ENCODE peak calls at places on chromosome 13, in nine cellular contexts. U is AG10803, M is epithelial cell of esophagus, E is lower leg skin, H is thoracic aorta, Y is A673, Q is Caco-2, K is nephron progenitor cell, O is left lung. R is an unnamed sample.

GRCh38 chr13:65401315-65401714 is 1828.8 kb downstream of the PCDH9 start:
- DNase-seq in Y (no peak), U (no peak), H (no peak), O (no peak), M (no peak), K (no peak), Q (no peak), E (no peak), R (no peak)

GRCh38 chr13:27918918-27919255 is 913 bp upstream of the PDX1 start:
- DNase-seq in U (no peak), K (no peak), M (no peak), O (no peak), Q (no peak), H (no peak), E (no peak), Y (no peak), R (no peak)

GRCh38 chr13:32549788-32550187 is 11.2 kb upstream of the N4BP2L2 start:
- DNase-seq in Q (no peak), K (no peak), Y (no peak), O (no peak), M (no peak), U (no peak), E (no peak), H (no peak), R (no peak)

GRCh38 chr13:44578064-44578394 is 1.9 kb upstream of the TSC22D1 start:
- DNase-seq in H (no peak), E (no peak), M (no peak), U (peak), Q (peak), K (no peak), Y (no peak), O (no peak), R (no peak)

GRCh38 chr13:30355405-30355741 is 48.0 kb upstream of the KATNAL1 start:
- DNase-seq in Q (no peak), U (no peak), Y (no peak), M (peak), E (peak), O (peak), H (no peak), K (peak), R (no peak)

GRCh38 chr13:44389856-44390255 is 16.2 kb downstream of the SERP2 start:
- DNase-seq in Q (no peak), Y (no peak), M (no peak), K (no peak), E (peak), U (peak), H (no peak), O (no peak), R (no peak)

GRCh38 chr13:45681101-45681500 is 21.0 kb upstream of the CBY2 start:
- DNase-seq in H (no peak), U (peak), K (peak), M (no peak), Y (no peak), E (no peak), O (no peak), Q (no peak), R (no peak)

GRCh38 chr13:65600702-65601101 is 1629.4 kb downstream of the PCDH9 start:
- DNase-seq in M (peak), H (no peak), Q (no peak), E (no peak), U (peak), K (no peak), Y (no peak), O (no peak), R (no peak)

GRCh38 chr13:107941345-107942029 is 273.8 kb downstream of the LIG4 start:
- DNase-seq in Y (no peak), M (peak), E (no peak), Q (no peak), H (no peak), U (no peak), K (no peak), O (no peak), R (no peak)

GRCh38 chr13:79491715-79492114 is 10.8 kb downstream of the NDFIP2 start:
- DNase-seq in M (peak), K (no peak), E (no peak), Q (no peak), H (no peak), U (peak), Y (no peak), O (no peak), R (no peak)

GRCh38 chr13:103315701-103316100 is 249.5 kb upstream of the SLC10A2 start:
- DNase-seq in Q (no peak), U (no peak), M (no peak), Y (no peak), K (no peak), E (no peak), H (no peak), O (no peak), R (no peak)

GRCh38 chr13:45416521-45417125 is 1.6 kb downstream of the SLC25A30 start:
- DNase-seq in Q (no peak), K (no peak), H (no peak), O (no peak), Y (peak), E (no peak), U (no peak), M (no peak), R (no peak)

GRCh38 chr13:84684048-84684662 is 801.9 kb upstream of the SLITRK1 start:
- DNase-seq in M (peak), U (no peak), E (no peak), H (no peak), K (no peak), Y (no peak), O (no peak), Q (no peak), R (no peak)

GRCh38 chr13:34993470-34993869 is 51.4 kb downstream of the NBEA start:
- DNase-seq in E (no peak), M (peak), K (no peak), H (no peak), O (no peak), Y (no peak), U (no peak), Q (no peak), R (no peak)
- TF ChIP-seq CTCF in E (no peak), M (no peak), K (no peak), H (no peak), O (no peak), Y (no peak), U (no peak), Q (no peak), R (no peak)

GRCh38 chr13:72255908-72256307 is 388.9 kb upstream of the DACH1 start:
- DNase-seq in E (no peak), K (peak), Q (peak), U (peak), Y (peak), M (peak), H (no peak), O (no peak), R (no peak)
- TF ChIP-seq CTCF in E (no peak), K (peak), Q (peak), U (peak), Y (peak), M (peak), H (no peak), O (no peak), R (no peak)

DNA sequence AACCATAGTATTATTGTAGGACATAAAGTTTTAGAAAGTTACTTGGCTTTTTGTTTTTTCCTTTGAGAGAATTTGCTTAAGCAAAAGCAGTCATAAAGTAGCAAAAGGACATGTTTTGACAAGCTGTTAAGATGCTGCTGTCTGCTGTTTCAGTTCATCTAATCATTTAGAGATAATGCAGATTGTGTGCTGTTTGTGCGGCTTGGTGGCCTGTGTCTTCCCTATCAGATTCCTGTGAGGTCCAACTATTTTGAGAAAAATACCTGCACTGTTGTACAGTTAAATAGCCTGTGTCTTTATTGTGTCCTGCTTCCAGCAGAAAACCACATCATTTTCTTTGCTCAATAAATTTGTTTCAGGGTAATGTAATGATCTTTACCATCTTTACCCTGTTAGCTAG is 20.0 kb downstream of the UCHL3 start:
- DNase-seq in K (no peak), O (no peak), U (no peak), Q (no peak), H (no peak), M (peak), Y (no peak), E (no peak), R (no peak)
- TF ChIP-seq CTCF in K (no peak), O (no peak), U (no peak), Q (no peak), H (no peak), M (no peak), Y (no peak), E (no peak), R (no peak)

GRCh38 chr13:110415669-110416068 is 108.6 kb downstream of the COL4A2 start:
- DNase-seq in U (no peak), H (no peak), O (no peak), E (peak), Y (no peak), Q (peak), K (no peak), M (peak), R (no peak)
- TF ChIP-seq CTCF in U (no peak), H (no peak), O (no peak), E (no peak), Y (no peak), Q (no peak), K (no peak), M (peak), R (no peak)

GRCh38 chr13:105202384-105202783 is 1333.1 kb downstream of the EFNB2 start:
- DNase-seq in O (no peak), Q (no peak), M (peak), Y (peak), U (no peak), H (no peak), E (no peak), K (peak), R (no peak)

GRCh38 chr13:105213512-105213911 is 1322.0 kb downstream of the EFNB2 start:
- DNase-seq in E (no peak), Y (no peak), H (no peak), O (no peak), M (peak), K (no peak), U (no peak), Q (no peak), R (no peak)

GRCh38 chr13:105207586-105208293 is 1327.7 kb downstream of the EFNB2 start:
- DNase-seq in H (no peak), O (no peak), K (no peak), Q (no peak), M (no peak), Y (no peak), U (no peak), E (no peak), R (no peak)
- TF ChIP-seq CTCF in H (no peak), O (no peak), K (no peak), Q (no peak), M (no peak), Y (no peak), U (no peak), E (no peak), R (no peak)

DNA sequence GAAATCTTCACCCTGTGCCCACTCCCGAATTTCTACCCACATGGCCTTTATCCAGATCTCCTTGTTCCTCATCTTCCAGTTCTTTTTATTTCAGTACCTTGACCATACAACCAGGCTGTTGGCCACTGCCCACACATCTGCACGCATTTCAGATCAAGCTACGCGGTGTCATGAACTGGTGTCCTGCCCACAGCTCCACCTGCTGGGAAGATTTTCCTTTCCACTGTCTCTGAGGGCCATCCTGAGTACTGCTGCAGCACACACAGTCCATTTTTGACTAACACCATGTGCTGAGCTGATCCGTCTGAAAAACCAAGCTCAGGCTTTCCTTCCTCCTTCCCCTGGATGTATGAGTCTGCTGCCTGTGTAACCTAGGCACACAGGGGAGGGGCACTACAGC is 71.8 kb downstream of the WASF3 start:
- DNase-seq in M (peak), H (no peak), Q (no peak), K (no peak), U (peak), E (no peak), Y (peak), O (no peak), R (no peak)
- TF ChIP-seq CTCF in M (peak), H (no peak), Q (no peak), K (no peak), U (peak), E (no peak), Y (peak), O (no peak), R (no peak)

GRCh38 chr13:113740661-113741060 is 18.4 kb upstream of the TMEM255B start:
- DNase-seq in H (no peak), U (no peak), K (no peak), O (peak), E (no peak), Y (no peak), Q (no peak), M (no peak), R (no peak)

GRCh38 chr13:113743366-113744195 is 15.4 kb upstream of the TMEM255B start:
- DNase-seq in M (no peak), K (no peak), U (no peak), H (no peak), Q (no peak), Y (no peak), O (peak), E (no peak), R (no peak)

GRCh38 chr13:113742445-113743120 is 16.4 kb upstream of the TMEM255B start:
- DNase-seq in O (peak), Q (no peak), H (no peak), M (no peak), K (no peak), U (no peak), Y (no peak), E (no peak), R (no peak)

GRCh38 chr13:113741101-113741731 is 17.8 kb upstream of the TMEM255B start:
- DNase-seq in U (no peak), H (no peak), E (no peak), Q (no peak), O (peak), Y (no peak), K (no peak), M (no peak), R (no peak)

DNA sequence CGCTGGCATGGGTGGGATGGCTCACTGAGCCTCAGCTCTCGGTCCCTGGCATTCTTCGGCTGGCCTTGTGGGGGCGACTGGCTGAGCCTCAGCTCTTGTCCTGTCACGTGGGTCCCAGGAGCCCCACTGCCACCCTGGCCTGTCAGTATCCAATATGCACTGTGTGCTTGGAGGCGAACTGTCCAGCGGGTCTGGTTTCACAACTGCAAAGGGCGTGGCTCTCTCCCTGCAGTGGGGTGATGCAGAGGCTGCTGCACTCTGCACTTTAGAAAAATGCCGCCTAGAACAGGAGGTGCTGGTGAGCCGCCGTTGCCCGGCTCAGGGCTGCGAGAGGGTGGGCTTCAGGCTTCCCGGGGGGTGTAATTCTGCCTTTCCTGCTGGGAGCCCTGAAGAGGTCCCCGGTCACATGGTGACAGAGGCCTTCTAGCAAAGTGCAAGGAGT is 17.0 kb upstream of the TMEM255B start:
- DNase-seq in M (peak), K (peak), O (peak), E (no peak), H (no peak), U (peak), Y (peak), Q (peak), R (no peak)
- TF ChIP-seq CTCF in M (no peak), K (peak), O (no peak), E (no peak), H (no peak), U (no peak), Y (peak), Q (no peak), R (no peak)

GRCh38 chr13:63636231-63636993 is 2220.8 kb upstream of the PCDH20 start:
- DNase-seq in Q (no peak), Y (peak), U (no peak), H (no peak), O (no peak), E (no peak), K (no peak), M (no peak), R (no peak)
- TF ChIP-seq CTCF in Q (no peak), Y (peak), U (no peak), H (no peak), O (no peak), E (no peak), K (no peak), M (peak), R (no peak)

GRCh38 chr13:21625366-21625765 is 21.4 kb upstream of the MICU2 start:
- DNase-seq in K (no peak), U (peak), O (no peak), M (peak), E (no peak), Y (peak), H (no peak), Q (peak), R (no peak)
- TF ChIP-seq CTCF in K (no peak), U (peak), O (peak), M (peak), E (no peak), Y (peak), H (no peak), Q (peak), R (no peak)

GRCh38 chr13:111093634-111094033 is 21.5 kb upstream of the ARHGEF7 start:
- DNase-seq in Q (no peak), U (no peak), O (no peak), M (no peak), H (no peak), K (no peak), E (no peak), Y (no peak), R (no peak)
- TF ChIP-seq CTCF in Q (peak), U (no peak), O (no peak), M (no peak), H (no peak), K (no peak), E (no peak), Y (no peak), R (no peak)

R was measured in omental fat pad.